ENCODE peak calls at places on chromosomes 13 and 19, in five cellular contexts. M is HCT116, P is H1, S is GM12878, Z is K562. W is an unnamed sample.

GRCh38 chr19:3413796-3414327 is 47.5 kb downstream of the NFIC start:
- DNase-seq in S (no peak), P (no peak), Z (no peak), M (no peak), W (peak)

GRCh38 chr19:2755811-2756210 is 16.0 kb upstream of the SLC39A3 start:
- DNase-seq in M (no peak), S (no peak), Z (no peak), P (no peak), W (no peak)

GRCh38 chr19:661427-662196 is 1.4 kb downstream of the RNF126 start:
- DNase-seq in P (no peak), Z (no peak), S (no peak), M (no peak), W (no peak)

GRCh38 chr19:54959840-54960239 is 6.3 kb upstream of the NLRP2 start:
- DNase-seq in P (no peak), M (no peak), S (no peak), Z (no peak), W (no peak)

GRCh38 chr19:28358604-28359003 is 854.3 kb downstream of the UQCRFS1 start:
- DNase-seq in S (no peak), P (no peak), M (no peak), Z (no peak), W (no peak)

GRCh38 chr13:23617551-23618014 is 47.4 kb downstream of the TNFRSF19 start:
- DNase-seq in Z (no peak), M (no peak), S (no peak), P (no peak), W (no peak)

GRCh38 chr13:98353750-98354149 is 176.7 kb upstream of the RNF113B start:
- DNase-seq in M (no peak), Z (no peak), S (no peak), P (no peak), W (no peak)

GRCh38 chr13:106998664-106999063 is 430.7 kb upstream of the ARGLU1 start:
- DNase-seq in Z (no peak), S (no peak), M (no peak), P (no peak), W (no peak)

GRCh38 chr13:101487046-101487830 is 34.8 kb downstream of the ITGBL1 start:
- DNase-seq in Z (no peak), P (no peak), M (no peak), S (no peak), W (no peak)

GRCh38 chr19:10388957-10389356 is 8.6 kb upstream of the TYK2 start:
- DNase-seq in P (peak), M (peak), S (peak), Z (peak), W (peak)

GRCh38 chr19:3482507-3483225 is 575 bp downstream of the SMIM44 start:
- DNase-seq in P (no peak), S (no peak), Z (peak), M (no peak), W (no peak)

GRCh38 chr13:92221916-92222315 is 823.5 kb downstream of the GPC5 start:
- DNase-seq in S (no peak), Z (no peak), M (no peak), P (no peak), W (no peak)

GRCh38 chr19:39590265-39590664 is 12.1 kb upstream of the LGALS13 start:
- DNase-seq in S (no peak), Z (no peak), P (no peak), M (no peak), W (no peak)

GRCh38 chr13:74217816-74218215 is 83.6 kb upstream of the KLF12 start:
- DNase-seq in Z (no peak), M (no peak), P (no peak), S (no peak), W (no peak)

GRCh38 chr19:45117167-45117594 is 24.2 kb downstream of the PPP1R37 start:
- DNase-seq in P (no peak), S (peak), M (no peak), Z (peak), W (no peak)

GRCh38 chr19:5943623-5944022 is 29.6 kb downstream of the CAPS start:
- DNase-seq in S (no peak), Z (no peak), P (no peak), M (no peak), W (no peak)

GRCh38 chr13:46121597-46122163 is 16.8 kb upstream of the CPB2 start:
- DNase-seq in S (no peak), Z (no peak), P (no peak), M (no peak), W (peak)

GRCh38 chr19:15072930-15073647 is 8.9 kb upstream of the OR1I1 start:
- DNase-seq in S (no peak), P (no peak), Z (no peak), M (no peak), W (peak)

GRCh38 chr19:45473366-45474190 is 5.8 kb downstream of the FOSB start:
- DNase-seq in P (no peak), M (no peak), S (no peak), Z (no peak), W (no peak)

GRCh38 chr13:68025604-68026003 is 795.5 kb upstream of the PCDH9 start:
- DNase-seq in Z (no peak), M (no peak), S (no peak), P (no peak), W (no peak)

GRCh38 chr13:30138511-30138910 is 168.8 kb downstream of the KATNAL1 start:
- DNase-seq in P (no peak), S (no peak), M (no peak), Z (no peak), W (no peak)

GRCh38 chr13:90302113-90302512 is 1045.4 kb upstream of the MIR17HG start:
- DNase-seq in S (no peak), P (no peak), Z (peak), M (no peak), W (no peak)

GRCh38 chr19:6613711-6614110 is 22.8 kb upstream of the CD70 start:
- DNase-seq in P (no peak), M (no peak), Z (no peak), S (no peak), W (no peak)

GRCh38 chr13:40563350-40564125 is 102.9 kb downstream of the FOXO1 start:
- DNase-seq in M (no peak), S (no peak), P (no peak), Z (no peak), W (peak)

GRCh38 chr13:63433546-63434150 is 2018.0 kb upstream of the PCDH20 start:
- DNase-seq in S (no peak), M (no peak), P (no peak), Z (no peak), W (no peak)

GRCh38 chr13:36673838-36674326 is at the start of gene SERTM1:
- DNase-seq in P (peak), Z (no peak), M (no peak), S (no peak), W (no peak)

GRCh38 chr19:23071087-23071511 is 45.7 kb upstream of the ZNF730 start:
- DNase-seq in P (no peak), S (no peak), Z (no peak), M (no peak), W (no peak)

GRCh38 chr19:45947926-45948325 is 25.7 kb downstream of the NOVA2 start:
- DNase-seq in M (no peak), Z (no peak), S (no peak), P (no peak), W (no peak)

GRCh38 chr13:20351279-20352022 is 119.3 kb upstream of the GJB6 start:
- DNase-seq in S (no peak), P (no peak), M (no peak), Z (no peak), W (no peak)

GRCh38 chr19:43692364-43692763 is 22.4 kb upstream of the PLAUR start:
- DNase-seq in M (no peak), Z (no peak), S (no peak), P (no peak), W (no peak)
- H2AFZ ChIP-seq in M (no peak), Z (no peak), S (no peak), P (no peak), W (no peak)

GRCh38 chr13:109707044-109707794 is 79.2 kb downstream of the IRS2 start:
- DNase-seq in Z (peak), S (no peak), M (no peak), P (no peak), W (no peak)
- TF ChIP-seq SP1 in Z (no peak), S (no peak), M (no peak), P (no peak), W (no peak)

GRCh38 chr13:49219647-49220034 is 497 bp upstream of the MLNR start:
- DNase-seq in S (no peak), Z (no peak), P (no peak), M (no peak), W (peak)
- H2AFZ ChIP-seq in S (peak), Z (peak), P (no peak), M (no peak), W (peak)

GRCh38 chr13:93736111-93736510 is 509.5 kb downstream of the GPC6 start:
- DNase-seq in S (no peak), M (no peak), P (no peak), Z (no peak), W (no peak)
- TF ChIP-seq SP1 in S (no peak), M (no peak), P (no peak), Z (no peak), W (no peak)

GRCh38 chr19:42424712-42425131 is 2.5 kb downstream of the LIPE start:
- DNase-seq in Z (no peak), M (no peak), S (no peak), P (no peak), W (peak)

GRCh38 chr19:42427313-42427712 is at the start of gene LIPE:
- DNase-seq in M (no peak), P (no peak), S (no peak), Z (no peak), W (no peak)

GRCh38 chr19:42431486-42431885 is 4.3 kb upstream of the LIPE start:
- DNase-seq in Z (no peak), M (no peak), S (no peak), P (no peak), W (no peak)

GRCh38 chr19:42426643-42427042 is 545 bp downstream of the LIPE start:
- DNase-seq in Z (no peak), P (no peak), S (no peak), M (no peak), W (no peak)

DNA sequence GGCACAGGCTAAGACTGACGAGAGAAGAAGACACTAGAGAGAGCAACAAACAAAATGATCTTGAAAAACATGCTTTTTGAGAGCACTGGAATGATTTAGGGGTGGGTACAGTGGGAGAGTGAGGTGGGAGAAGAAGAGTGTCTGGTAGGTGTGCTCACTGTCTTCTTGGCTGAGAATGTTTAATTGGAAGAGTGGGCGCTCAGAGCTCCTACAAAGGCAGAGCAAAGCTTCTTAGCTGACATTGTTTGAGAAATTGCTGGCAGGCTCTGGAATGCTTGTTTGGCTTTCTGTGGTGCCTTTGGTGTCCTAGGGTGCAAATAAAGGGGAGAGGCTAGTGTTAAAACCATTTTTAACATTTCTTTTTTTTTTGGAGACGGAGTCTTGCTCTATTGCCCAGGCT is 1.5 kb upstream of the LIPE start:
- DNase-seq in Z (no peak), M (no peak), S (no peak), P (no peak), W (no peak)
- H2AFZ ChIP-seq in Z (no peak), M (no peak), S (no peak), P (no peak), W (no peak)

GRCh38 chr13:64527561-64527960 is 2702.6 kb downstream of the PCDH9 start:
- DNase-seq in P (no peak), M (no peak), S (no peak), Z (no peak), W (peak)

GRCh38 chr13:64534302-64534701 is 2695.8 kb downstream of the PCDH9 start:
- DNase-seq in M (no peak), Z (no peak), P (no peak), S (no peak), W (no peak)

GRCh38 chr13:64525687-64526086 is 2704.4 kb downstream of the PCDH9 start:
- DNase-seq in S (no peak), Z (no peak), P (no peak), M (no peak), W (no peak)

GRCh38 chr13:64531400-64531799 is 2698.7 kb downstream of the PCDH9 start:
- DNase-seq in S (no peak), P (no peak), Z (no peak), M (no peak), W (no peak)

DNA sequence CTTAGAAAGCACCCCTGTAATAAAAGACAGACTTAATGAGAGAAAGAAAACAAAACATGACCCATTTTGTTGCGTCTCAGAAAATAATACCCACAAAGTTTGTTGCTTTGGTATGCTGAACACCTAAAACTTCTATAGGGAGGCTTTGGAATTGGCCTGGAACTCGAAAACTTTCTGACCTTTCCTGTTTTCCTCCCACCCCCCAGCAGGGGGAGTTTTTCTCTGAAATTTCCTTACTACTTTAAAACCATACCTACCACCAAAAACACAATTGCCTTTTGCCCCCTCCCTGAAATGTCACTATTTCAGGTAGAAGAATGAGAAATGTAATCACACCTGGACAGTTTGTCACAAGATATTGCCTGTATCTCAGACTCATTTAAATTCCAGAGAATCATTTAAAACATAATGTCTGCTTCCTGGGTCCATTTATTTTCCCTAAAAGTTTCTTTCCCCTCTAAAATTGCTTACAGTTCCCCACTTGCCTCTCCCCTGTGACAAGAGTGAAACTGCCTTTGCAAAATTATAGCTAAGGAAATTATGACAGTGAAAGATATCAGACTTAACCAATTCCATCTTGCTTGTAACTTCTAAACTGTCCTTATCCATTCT is 2700.2 kb downstream of the PCDH9 start:
- DNase-seq in S (no peak), M (peak), Z (peak), P (peak), W (peak)
- TF ChIP-seq SP1 in S (no peak), M (no peak), Z (no peak), P (no peak), W (no peak)

GRCh38 chr19:50922316-50922853 is 11.2 kb upstream of the KLK4 start:
- DNase-seq in P (peak), Z (peak), S (peak), M (peak), W (peak)
- H2AFZ ChIP-seq in P (peak), Z (no peak), S (peak), M (peak), W (no peak)

GRCh38 chr13:85040176-85040660 is 759.0 kb downstream of the SLITRK6 start:
- DNase-seq in M (no peak), Z (no peak), S (no peak), P (no peak), W (no peak)
- TF ChIP-seq SP1 in M (no peak), Z (no peak), S (no peak), P (no peak), W (no peak)

W was measured in HepG2.